ENCODE peak calls at places on chromosome 2, in five cellular contexts. B is SJSA1, N is retinal pigment epithelial cell, Q is T47D, J is GM18507. X is an unnamed sample.

GRCh38 chr2:239498981-239499633 is 98.3 kb upstream of the HDAC4 start:
- DNase-seq in B (no peak), Q (no peak), J (no peak), N (no peak), X (no peak)

GRCh38 chr2:74915743-74916142 is 42.7 kb upstream of the POLE4 start:
- DNase-seq in Q (no peak), J (no peak), B (no peak), N (no peak), X (no peak)

GRCh38 chr2:174577967-174578589 is 19.5 kb downstream of the WIPF1 start:
- DNase-seq in N (peak), Q (no peak), J (no peak), B (peak), X (no peak)

GRCh38 chr2:37205689-37206341 is 9.5 kb downstream of the CEBPZOS start:
- DNase-seq in Q (no peak), J (no peak), N (no peak), B (no peak), X (no peak)

GRCh38 chr2:213862407-213863076 is 548.3 kb upstream of the VWC2L start:
- DNase-seq in Q (no peak), B (no peak), J (no peak), N (no peak), X (no peak)

GRCh38 chr2:235793163-235793752 is 299.4 kb downstream of the AGAP1 start:
- DNase-seq in B (no peak), N (no peak), Q (no peak), J (no peak), X (no peak)

GRCh38 chr2:191515536-191515935 is 162.4 kb upstream of the NABP1 start:
- DNase-seq in Q (no peak), N (no peak), B (no peak), J (no peak), X (no peak)

GRCh38 chr2:201978988-201979387 is 54.7 kb upstream of the FZD7 start:
- DNase-seq in N (no peak), J (no peak), Q (no peak), B (no peak), X (no peak)

GRCh38 chr2:226115102-226115831 is 684.4 kb downstream of the IRS1 start:
- DNase-seq in Q (no peak), J (no peak), B (peak), N (peak), X (no peak)

GRCh38 chr2:187500585-187501359 is 52.7 kb upstream of the CALCRL start:
- DNase-seq in J (no peak), N (no peak), Q (no peak), B (peak), X (peak)

GRCh38 chr2:239197146-239197545 is 203.7 kb downstream of the HDAC4 start:
- DNase-seq in J (no peak), N (no peak), B (no peak), Q (no peak), X (no peak)

GRCh38 chr2:159199751-159200465 is 86.6 kb downstream of the WDSUB1 start:
- DNase-seq in B (no peak), J (no peak), N (no peak), Q (no peak), X (no peak)

GRCh38 chr2:27010139-27010538 is 22.6 kb upstream of the TMEM214 start:
- DNase-seq in N (no peak), Q (no peak), B (no peak), J (no peak), X (no peak)